ENCODE peak calls at places on chromosome 2, in six cellular contexts. One of them, this sample, is unnamed.

GRCh38 chr2:238506669-238507068 is 79.9 kb downstream of the ASB1 start:
- DNase-seq in transverse colon: no peak
- DNase-seq in A549: no peak
- DNase-seq in ovary: peak
- DNase-seq in H1: no peak
- DNase-seq in stomach: no peak
- DNase-seq in this sample: no peak

GRCh38 chr2:226583715-226584114 is 215.9 kb downstream of the IRS1 start:
- DNase-seq in A549: peak
- DNase-seq in transverse colon: no peak
- DNase-seq in ovary: no peak
- DNase-seq in stomach: no peak
- DNase-seq in H1: no peak
- DNase-seq in this sample: peak

GRCh38 chr2:122651780-122652179 is 896.3 kb downstream of the TSN start:
- DNase-seq in H1: no peak
- DNase-seq in transverse colon: no peak
- DNase-seq in ovary: no peak
- DNase-seq in stomach: no peak
- DNase-seq in A549: no peak
- DNase-seq in this sample: no peak

GRCh38 chr2:238269741-238270140 is 18.7 kb downstream of the PER2 start:
- DNase-seq in A549: no peak
- DNase-seq in transverse colon: no peak
- DNase-seq in H1: no peak
- DNase-seq in ovary: no peak
- DNase-seq in stomach: no peak
- DNase-seq in this sample: no peak

GRCh38 chr2:156464106-156464505 is 27.9 kb downstream of the GPD2 start:
- DNase-seq in transverse colon: no peak
- DNase-seq in H1: no peak
- DNase-seq in A549: no peak
- DNase-seq in stomach: no peak
- DNase-seq in ovary: no peak
- DNase-seq in this sample: no peak

GRCh38 chr2:203359450-203359849 is 31.3 kb downstream of the ABI2 start:
- DNase-seq in transverse colon: no peak
- DNase-seq in ovary: no peak
- DNase-seq in stomach: no peak
- DNase-seq in H1: no peak
- DNase-seq in A549: no peak
- DNase-seq in this sample: no peak

GRCh38 chr2:98452396-98453027 is 7.9 kb downstream of the INPP4A start:
- DNase-seq in transverse colon: no peak
- DNase-seq in stomach: no peak
- DNase-seq in H1: no peak
- DNase-seq in A549: no peak
- DNase-seq in ovary: no peak
- DNase-seq in this sample: no peak

GRCh38 chr2:113760400-113760799 is 4.0 kb upstream of the SLC35F5 start:
- DNase-seq in H1: no peak
- DNase-seq in stomach: no peak
- DNase-seq in A549: no peak
- DNase-seq in ovary: no peak
- DNase-seq in transverse colon: no peak
- DNase-seq in this sample: no peak

GRCh38 chr2:120862254-120863172 is 126.8 kb downstream of the GLI2 start:
- DNase-seq in ovary: peak
- DNase-seq in A549: no peak
- DNase-seq in stomach: no peak
- DNase-seq in H1: no peak
- DNase-seq in transverse colon: no peak
- DNase-seq in this sample: no peak

GRCh38 chr2:240989451-240990265 is 8.8 kb upstream of the SNED1 start:
- DNase-seq in H1: no peak
- DNase-seq in ovary: no peak
- DNase-seq in stomach: peak
- DNase-seq in transverse colon: peak
- DNase-seq in A549: peak
- DNase-seq in this sample: peak

GRCh38 chr2:23636412-23636811 is 251.4 kb downstream of the KLHL29 start:
- DNase-seq in ovary: no peak
- DNase-seq in A549: peak
- DNase-seq in stomach: no peak
- DNase-seq in transverse colon: no peak
- DNase-seq in H1: no peak
- DNase-seq in this sample: peak

GRCh38 chr2:161488131-161488699 is 72.1 kb downstream of the TBR1 start:
- DNase-seq in H1: no peak
- DNase-seq in ovary: no peak
- DNase-seq in A549: no peak
- DNase-seq in stomach: no peak
- DNase-seq in transverse colon: no peak
- DNase-seq in this sample: no peak

GRCh38 chr2:200966770-200967169 is 3.3 kb upstream of the ORC2 start:
- DNase-seq in transverse colon: no peak
- DNase-seq in stomach: no peak
- DNase-seq in H1: no peak
- DNase-seq in A549: peak
- DNase-seq in ovary: no peak
- DNase-seq in this sample: no peak

GRCh38 chr2:175734679-175735078 is 267.4 kb downstream of the LNPK start:
- DNase-seq in ovary: no peak
- DNase-seq in H1: no peak
- DNase-seq in A549: no peak
- DNase-seq in stomach: no peak
- DNase-seq in transverse colon: no peak
- DNase-seq in this sample: no peak

GRCh38 chr2:43059183-43059897 is 167.1 kb downstream of the ZFP36L2 start:
- DNase-seq in ovary: peak
- DNase-seq in H1: no peak
- DNase-seq in A549: no peak
- DNase-seq in transverse colon: peak
- DNase-seq in stomach: no peak
- DNase-seq in this sample: no peak

GRCh38 chr2:199850718-199851498 is at the start of gene FTCDNL1:
- DNase-seq in ovary: peak
- DNase-seq in stomach: peak
- DNase-seq in transverse colon: peak
- DNase-seq in A549: peak
- DNase-seq in H1: no peak
- DNase-seq in this sample: peak

GRCh38 chr2:58010599-58010998 is 36.0 kb upstream of the VRK2 start:
- DNase-seq in H1: no peak
- DNase-seq in A549: no peak
- DNase-seq in stomach: no peak
- DNase-seq in transverse colon: no peak
- DNase-seq in ovary: no peak
- DNase-seq in this sample: peak

GRCh38 chr2:197088694-197089093 is 162.2 kb upstream of the PGAP1 start:
- DNase-seq in A549: no peak
- DNase-seq in transverse colon: no peak
- DNase-seq in ovary: no peak
- DNase-seq in stomach: no peak
- DNase-seq in H1: no peak
- DNase-seq in this sample: no peak

GRCh38 chr2:136378712-136379595 is 261.0 kb upstream of the CXCR4 start:
- DNase-seq in ovary: no peak
- DNase-seq in H1: peak
- DNase-seq in transverse colon: peak
- DNase-seq in A549: peak
- DNase-seq in stomach: peak
- DNase-seq in this sample: peak

GRCh38 chr2:120470717-120471060 is 124.8 kb downstream of the INHBB start:
- DNase-seq in stomach: no peak
- DNase-seq in transverse colon: no peak
- DNase-seq in A549: no peak
- DNase-seq in H1: no peak
- DNase-seq in ovary: peak
- DNase-seq in this sample: no peak

GRCh38 chr2:160109243-160109642 is 46.8 kb upstream of the PLA2R1 start:
- DNase-seq in H1: no peak
- DNase-seq in stomach: no peak
- DNase-seq in ovary: no peak
- DNase-seq in transverse colon: no peak
- DNase-seq in A549: no peak
- DNase-seq in this sample: no peak

GRCh38 chr2:226661789-226662545 is 137.7 kb downstream of the IRS1 start:
- DNase-seq in stomach: no peak
- DNase-seq in ovary: peak
- DNase-seq in transverse colon: no peak
- DNase-seq in H1: no peak
- DNase-seq in A549: peak
- DNase-seq in this sample: no peak

GRCh38 chr2:196743165-196743564 is 56.3 kb downstream of the GTF3C3 start:
- DNase-seq in H1: no peak
- DNase-seq in stomach: no peak
- DNase-seq in transverse colon: no peak
- DNase-seq in ovary: no peak
- DNase-seq in A549: no peak
- DNase-seq in this sample: no peak

GRCh38 chr2:212153923-212154322 is 384.7 kb downstream of the ERBB4 start:
- DNase-seq in transverse colon: no peak
- DNase-seq in ovary: no peak
- DNase-seq in A549: no peak
- DNase-seq in stomach: no peak
- DNase-seq in H1: no peak
- DNase-seq in this sample: no peak

GRCh38 chr2:38263293-38263692 is 113.8 kb downstream of the ATL2 start:
- DNase-seq in ovary: no peak
- DNase-seq in H1: no peak
- DNase-seq in stomach: no peak
- DNase-seq in A549: no peak
- DNase-seq in transverse colon: no peak
- DNase-seq in this sample: no peak

GRCh38 chr2:179814050-179814449 is 47.4 kb downstream of the ZNF385B start:
- DNase-seq in A549: no peak
- DNase-seq in ovary: no peak
- DNase-seq in H1: no peak
- DNase-seq in transverse colon: no peak
- DNase-seq in stomach: no peak
- DNase-seq in this sample: no peak

GRCh38 chr2:239308696-239309397 is 92.0 kb downstream of the HDAC4 start:
- DNase-seq in H1: no peak
- DNase-seq in A549: no peak
- DNase-seq in ovary: peak
- DNase-seq in stomach: peak
- DNase-seq in transverse colon: peak
- DNase-seq in this sample: no peak

GRCh38 chr2:37231251-37232130 is at the start of the genes CEBPZ and NDUFAF7:
- DNase-seq in ovary: peak
- DNase-seq in H1: peak
- DNase-seq in transverse colon: peak
- DNase-seq in stomach: peak
- DNase-seq in A549: peak
- DNase-seq in this sample: peak
- TF ChIP-seq EP300 in ovary: peak
- TF ChIP-seq EP300 in H1: no peak
- TF ChIP-seq EP300 in transverse colon: no peak
- TF ChIP-seq EP300 in stomach: no peak
- TF ChIP-seq EP300 in A549: no peak
- TF ChIP-seq EP300 in this sample: peak

DNA sequence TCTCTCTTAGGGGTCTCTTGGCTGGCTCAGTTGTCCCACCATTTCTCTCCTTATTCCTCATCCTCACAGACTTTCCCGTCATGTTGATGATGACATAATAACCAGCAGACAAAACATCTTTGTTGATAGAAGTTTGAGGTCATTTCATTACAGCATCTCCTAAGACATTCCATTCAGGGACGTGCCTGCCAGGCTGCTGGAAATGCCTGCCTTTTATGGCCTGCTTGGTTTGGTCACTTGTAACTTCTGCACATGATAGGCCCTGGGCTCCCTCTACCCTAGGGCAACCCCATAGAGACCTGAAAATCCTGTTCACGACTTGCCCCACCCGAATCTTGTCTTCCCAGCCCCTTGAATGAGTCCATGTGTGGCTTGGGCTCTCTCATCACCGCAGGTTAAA is 81.7 kb downstream of the SDC1 start:
- DNase-seq in stomach: no peak
- DNase-seq in H1: no peak
- DNase-seq in A549: no peak
- DNase-seq in ovary: no peak
- DNase-seq in transverse colon: no peak
- DNase-seq in this sample: no peak
- TF ChIP-seq EP300 in stomach: peak
- TF ChIP-seq EP300 in H1: no peak
- TF ChIP-seq EP300 in A549: no peak
- TF ChIP-seq EP300 in ovary: no peak
- TF ChIP-seq EP300 in transverse colon: peak
- TF ChIP-seq EP300 in this sample: no peak

DNA sequence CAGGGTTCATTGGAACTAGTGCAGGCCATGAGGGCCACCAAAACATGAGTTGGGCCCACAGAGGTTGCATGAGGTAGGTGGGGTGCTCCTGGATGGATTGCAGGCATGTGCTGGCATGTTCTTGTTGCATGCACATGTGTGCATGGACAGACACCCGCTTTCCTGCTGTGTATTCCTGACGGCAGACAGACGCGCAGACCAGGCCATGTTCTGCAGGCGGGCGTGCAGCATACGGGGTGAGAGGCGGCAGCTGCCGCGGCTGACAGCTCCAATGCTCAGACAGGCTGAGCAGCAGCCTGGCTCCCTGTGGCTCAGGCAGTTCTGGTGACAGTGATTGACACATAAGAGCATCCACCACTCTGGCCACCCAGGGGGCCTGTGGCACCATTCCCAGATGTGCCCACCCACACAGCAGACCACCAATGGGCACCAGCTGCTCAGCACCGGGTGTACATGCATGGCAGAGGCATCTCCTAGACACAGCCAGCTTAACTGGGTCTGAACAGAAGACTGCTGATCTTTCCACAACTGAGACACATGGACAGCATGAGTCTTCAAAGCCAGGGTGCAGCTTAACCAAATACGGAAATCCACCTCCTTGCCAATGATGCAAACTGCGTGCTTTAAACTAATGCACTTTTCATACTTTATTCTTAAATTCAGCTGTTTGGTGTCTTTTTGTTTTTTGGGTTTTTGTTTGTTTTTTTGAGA is 21.2 kb downstream of the HS1BP3 start:
- DNase-seq in A549: no peak
- DNase-seq in H1: no peak
- DNase-seq in ovary: peak
- DNase-seq in stomach: no peak
- DNase-seq in transverse colon: no peak
- DNase-seq in this sample: no peak
- TF ChIP-seq EP300 in A549: no peak
- TF ChIP-seq EP300 in H1: no peak
- TF ChIP-seq EP300 in ovary: no peak
- TF ChIP-seq EP300 in stomach: no peak
- TF ChIP-seq EP300 in transverse colon: no peak
- TF ChIP-seq EP300 in this sample: no peak

DNA sequence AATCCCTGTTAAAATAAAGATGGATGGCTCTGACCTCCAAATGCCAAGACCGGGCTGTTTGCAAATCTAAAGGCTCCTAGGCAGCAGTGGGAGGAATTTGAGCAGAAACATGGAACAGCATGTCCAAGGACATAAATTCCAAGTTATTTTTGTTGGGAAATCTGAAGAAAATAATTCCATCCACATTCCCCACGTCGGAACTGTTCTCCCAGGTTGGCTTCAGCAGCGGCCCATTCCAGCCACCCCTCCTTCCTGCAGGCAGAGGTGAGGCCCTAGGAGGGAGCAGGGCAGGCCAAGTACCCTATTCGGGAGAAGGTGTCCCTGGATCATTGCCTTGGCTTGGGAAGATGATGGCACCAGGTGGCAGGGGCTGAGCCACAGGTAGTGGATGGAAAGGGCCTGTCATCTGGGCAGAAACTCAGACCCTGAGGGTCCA is 117.1 kb downstream of the CAPN13 start:
- DNase-seq in ovary: peak
- DNase-seq in transverse colon: no peak
- DNase-seq in A549: no peak
- DNase-seq in H1: no peak
- DNase-seq in stomach: no peak
- DNase-seq in this sample: no peak
- TF ChIP-seq EP300 in ovary: no peak
- TF ChIP-seq EP300 in transverse colon: peak
- TF ChIP-seq EP300 in A549: no peak
- TF ChIP-seq EP300 in H1: no peak
- TF ChIP-seq EP300 in stomach: peak
- TF ChIP-seq EP300 in this sample: no peak